ENCODE peak calls at places on chromosomes 3 and 15, in seven cellular contexts. C is sciatic nerve; X is ELR; L is small intestine; R is caudate nucleus; O is stimulated activated effector memory CD8-positive, alpha-beta T cell treated with anti-CD3 and anti-CD28 coated beads, Interleukin-12 subunit alpha, Interleukin-12 subunit beta, amount 100 ng/mL, for 72 hours; Z is WTC11. B is an unnamed sample.

GRCh38 chr3:11431319-11431718 is 159.1 kb downstream of the ATG7 start:
- DNase-seq in C (no peak), X (no peak), L (no peak), R (no peak), O (no peak), Z (no peak), B (no peak)

GRCh38 chr15:34855397-34855796 is 60.0 kb upstream of the ACTC1 start:
- DNase-seq in C (no peak), X (peak), L (no peak), R (no peak), O (no peak), Z (no peak), B (no peak)

GRCh38 chr3:22296641-22297040 is 545.6 kb upstream of the ZNF385D start:
- DNase-seq in C (no peak), X (no peak), L (no peak), R (no peak), O (no peak), Z (no peak), B (no peak)

GRCh38 chr3:41117398-41117870 is 81.9 kb upstream of the CTNNB1 start:
- DNase-seq in C (peak), X (peak), L (peak), R (peak), O (peak), Z (no peak), B (peak)

GRCh38 chr3:125175321-125176078 is 37.0 kb downstream of the SLC12A8 start:
- DNase-seq in C (no peak), X (no peak), L (no peak), R (no peak), O (no peak), Z (no peak), B (peak)

GRCh38 chr3:100044369-100044768 is 69.9 kb downstream of the FILIP1L start:
- DNase-seq in C (no peak), X (no peak), L (no peak), R (no peak), O (no peak), Z (no peak), B (no peak)

GRCh38 chr3:128804017-128804816 is 75.2 kb upstream of the ACAD9 start:
- DNase-seq in C (no peak), X (peak), L (peak), R (no peak), O (no peak), Z (no peak), B (no peak)

GRCh38 chr3:156816091-156816793 is 9.9 kb upstream of the LEKR1 start:
- DNase-seq in C (no peak), X (peak), L (no peak), R (no peak), O (peak), Z (peak), B (peak)

GRCh38 chr3:167575000-167575399 is 78.7 kb downstream of the WDR49 start:
- DNase-seq in C (no peak), X (no peak), L (no peak), R (peak), O (no peak), Z (peak), B (no peak)

GRCh38 chr15:71048913-71049675 is 66.2 kb upstream of the THSD4 start:
- DNase-seq in C (no peak), X (peak), L (no peak), R (no peak), O (no peak), Z (no peak), B (no peak)

GRCh38 chr3:114214542-114215341 is 22.6 kb downstream of the ZNF80 start:
- DNase-seq in C (no peak), X (no peak), L (peak), R (no peak), O (no peak), Z (no peak), B (no peak)

GRCh38 chr3:26623409-26624208 is 1.0 kb downstream of the LRRC3B start:
- DNase-seq in C (no peak), X (no peak), L (no peak), R (no peak), O (no peak), Z (peak), B (no peak)